ENCODE peak calls at places on chromosome 13, in six cellular contexts. Z is amygdala, D is epithelial cell of esophagus, E is mesothelial cell of epicardium, S is neural crest cell, A is T-helper 1 cell. Q is an unnamed sample.

GRCh38 chr13:83865161-83866137 is 16.8 kb downstream of the SLITRK1 start:
- DNase-seq in D (no peak), E (no peak), A (no peak), S (no peak), Z (no peak), Q (no peak)

GRCh38 chr13:82698383-82698782 is 1183.9 kb downstream of the SLITRK1 start:
- DNase-seq in D (peak; percentile 85), A (no peak), E (no peak), S (no peak), Z (no peak), Q (no peak)

GRCh38 chr13:44470623-44471562 is 97.3 kb downstream of the SERP2 start:
- DNase-seq in A (no peak), Z (no peak), D (peak; percentile 48), E (no peak), S (no peak), Q (no peak)

GRCh38 chr13:102286326-102286725 is 115.5 kb downstream of the FGF14 start:
- DNase-seq in Z (no peak), S (no peak), A (no peak), E (no peak), D (peak; percentile 98), Q (no peak)

GRCh38 chr13:38735655-38736440 is 49.0 kb downstream of the FREM2 start:
- DNase-seq in S (no peak), D (no peak), E (no peak), Z (no peak), A (no peak), Q (no peak)

GRCh38 chr13:109795021-109795420 is 8.6 kb upstream of the IRS2 start:
- DNase-seq in E (no peak), D (no peak), Z (no peak), A (no peak), S (no peak), Q (no peak)

GRCh38 chr13:20489185-20489820 is 36.4 kb downstream of the CRYL1 start:
- DNase-seq in A (peak; percentile 37), S (no peak), Z (no peak), D (peak; percentile 26), E (no peak), Q (no peak)

GRCh38 chr13:101211261-101211660 is 205.0 kb downstream of the NALCN start:
- DNase-seq in Z (no peak), S (no peak), D (peak; percentile 70), A (no peak), E (no peak), Q (no peak)

GRCh38 chr13:91174886-91175501 is 172.5 kb upstream of the MIR17HG start:
- DNase-seq in A (no peak), E (peak; percentile 50), D (no peak), Z (no peak), S (no peak), Q (no peak)

GRCh38 chr13:44191504-44192171 is 182.0 kb upstream of the SERP2 start:
- DNase-seq in D (peak; percentile 67), S (peak; percentile 40), Z (peak; percentile 28), A (peak; percentile 6), E (no peak), Q (peak; percentile 3)

Q was measured in T-helper 22 cell.